ENCODE peak calls at places on chromosomes 3 and 15, in ten cellular contexts. One of them, this sample, is unnamed.

GRCh38 chr3:103393395-103394186 is 958.8 kb downstream of the ZPLD1 start:
- DNase-seq in G401: no peak
- DNase-seq in NCI-H2081: no peak
- DNase-seq in left cardiac atrium: no peak
- DNase-seq in stimulated activated effector memory CD8-positive, alpha-beta T cell treated with anti-CD3 and anti-CD28 coated beads, Interleukin-12 subunit alpha, Interleukin-12 subunit beta, amount 100 ng/mL, for 72 hours: no peak
- DNase-seq in central memory CD4-positive, alpha-beta T cell: no peak
- DNase-seq in spleen: no peak
- DNase-seq in RWPE1: no peak
- DNase-seq in activated T-cell treated with anti-CD3 and anti-CD28 coated beads for 48 hours: no peak
- DNase-seq in AG08396: peak; percentile 5
- DNase-seq in this sample: no peak

GRCh38 chr15:82894971-82895520 is 57.5 kb downstream of the HOMER2 start:
- DNase-seq in G401: no peak
- DNase-seq in NCI-H2081: no peak
- DNase-seq in left cardiac atrium: no peak
- DNase-seq in stimulated activated effector memory CD8-positive, alpha-beta T cell treated with anti-CD3 and anti-CD28 coated beads, Interleukin-12 subunit alpha, Interleukin-12 subunit beta, amount 100 ng/mL, for 72 hours: no peak
- DNase-seq in central memory CD4-positive, alpha-beta T cell: no peak
- DNase-seq in spleen: no peak
- DNase-seq in RWPE1: no peak
- DNase-seq in activated T-cell treated with anti-CD3 and anti-CD28 coated beads for 48 hours: no peak
- DNase-seq in AG08396: peak; percentile 26
- DNase-seq in this sample: no peak

GRCh38 chr3:64214002-64214696 is 11.1 kb downstream of the PRICKLE2 start:
- DNase-seq in G401: no peak
- DNase-seq in NCI-H2081: no peak
- DNase-seq in left cardiac atrium: peak; percentile 84
- DNase-seq in stimulated activated effector memory CD8-positive, alpha-beta T cell treated with anti-CD3 and anti-CD28 coated beads, Interleukin-12 subunit alpha, Interleukin-12 subunit beta, amount 100 ng/mL, for 72 hours: no peak
- DNase-seq in central memory CD4-positive, alpha-beta T cell: no peak
- DNase-seq in spleen: no peak
- DNase-seq in RWPE1: peak; percentile 26
- DNase-seq in activated T-cell treated with anti-CD3 and anti-CD28 coated beads for 48 hours: no peak
- DNase-seq in AG08396: peak; percentile 66
- DNase-seq in this sample: peak; percentile 60

GRCh38 chr3:123749716-123750115 is 134.4 kb downstream of the MYLK start:
- DNase-seq in G401: no peak
- DNase-seq in NCI-H2081: no peak
- DNase-seq in left cardiac atrium: no peak
- DNase-seq in stimulated activated effector memory CD8-positive, alpha-beta T cell treated with anti-CD3 and anti-CD28 coated beads, Interleukin-12 subunit alpha, Interleukin-12 subunit beta, amount 100 ng/mL, for 72 hours: no peak
- DNase-seq in central memory CD4-positive, alpha-beta T cell: no peak
- DNase-seq in spleen: no peak
- DNase-seq in RWPE1: no peak
- DNase-seq in activated T-cell treated with anti-CD3 and anti-CD28 coated beads for 48 hours: no peak
- DNase-seq in AG08396: peak; percentile 67
- DNase-seq in this sample: peak; percentile 72

GRCh38 chr3:105260385-105260784 is 106.3 kb upstream of the ALCAM start:
- DNase-seq in G401: no peak
- DNase-seq in NCI-H2081: no peak
- DNase-seq in left cardiac atrium: no peak
- DNase-seq in stimulated activated effector memory CD8-positive, alpha-beta T cell treated with anti-CD3 and anti-CD28 coated beads, Interleukin-12 subunit alpha, Interleukin-12 subunit beta, amount 100 ng/mL, for 72 hours: no peak
- DNase-seq in central memory CD4-positive, alpha-beta T cell: no peak
- DNase-seq in spleen: no peak
- DNase-seq in RWPE1: no peak
- DNase-seq in activated T-cell treated with anti-CD3 and anti-CD28 coated beads for 48 hours: no peak
- DNase-seq in AG08396: no peak
- DNase-seq in this sample: no peak

GRCh38 chr3:150763841-150764483 is 993 bp upstream of the SIAH2 start:
- DNase-seq in G401: peak; percentile 70
- DNase-seq in NCI-H2081: peak; percentile 86
- DNase-seq in left cardiac atrium: peak; percentile 76
- DNase-seq in stimulated activated effector memory CD8-positive, alpha-beta T cell treated with anti-CD3 and anti-CD28 coated beads, Interleukin-12 subunit alpha, Interleukin-12 subunit beta, amount 100 ng/mL, for 72 hours: no peak
- DNase-seq in central memory CD4-positive, alpha-beta T cell: no peak
- DNase-seq in spleen: peak; percentile 93
- DNase-seq in RWPE1: peak; percentile 55
- DNase-seq in activated T-cell treated with anti-CD3 and anti-CD28 coated beads for 48 hours: no peak
- DNase-seq in AG08396: peak; percentile 78
- DNase-seq in this sample: peak; percentile 39

GRCh38 chr3:183907911-183908331 is 23.2 kb upstream of the PARL start:
- DNase-seq in G401: no peak
- DNase-seq in NCI-H2081: no peak
- DNase-seq in left cardiac atrium: no peak
- DNase-seq in stimulated activated effector memory CD8-positive, alpha-beta T cell treated with anti-CD3 and anti-CD28 coated beads, Interleukin-12 subunit alpha, Interleukin-12 subunit beta, amount 100 ng/mL, for 72 hours: no peak
- DNase-seq in central memory CD4-positive, alpha-beta T cell: no peak
- DNase-seq in spleen: no peak
- DNase-seq in RWPE1: no peak
- DNase-seq in activated T-cell treated with anti-CD3 and anti-CD28 coated beads for 48 hours: no peak
- DNase-seq in AG08396: no peak
- DNase-seq in this sample: no peak

GRCh38 chr15:52042051-52042851 is 23.2 kb downstream of the MAPK6 start:
- DNase-seq in G401: no peak
- DNase-seq in NCI-H2081: no peak
- DNase-seq in left cardiac atrium: no peak
- DNase-seq in stimulated activated effector memory CD8-positive, alpha-beta T cell treated with anti-CD3 and anti-CD28 coated beads, Interleukin-12 subunit alpha, Interleukin-12 subunit beta, amount 100 ng/mL, for 72 hours: no peak
- DNase-seq in central memory CD4-positive, alpha-beta T cell: no peak
- DNase-seq in spleen: no peak
- DNase-seq in RWPE1: no peak
- DNase-seq in activated T-cell treated with anti-CD3 and anti-CD28 coated beads for 48 hours: no peak
- DNase-seq in AG08396: no peak
- DNase-seq in this sample: peak; percentile 50

GRCh38 chr15:37397266-37398022 is 297.1 kb upstream of the MEIS2 start:
- DNase-seq in G401: no peak
- DNase-seq in NCI-H2081: no peak
- DNase-seq in left cardiac atrium: no peak
- DNase-seq in stimulated activated effector memory CD8-positive, alpha-beta T cell treated with anti-CD3 and anti-CD28 coated beads, Interleukin-12 subunit alpha, Interleukin-12 subunit beta, amount 100 ng/mL, for 72 hours: no peak
- DNase-seq in central memory CD4-positive, alpha-beta T cell: no peak
- DNase-seq in spleen: no peak
- DNase-seq in RWPE1: no peak
- DNase-seq in activated T-cell treated with anti-CD3 and anti-CD28 coated beads for 48 hours: no peak
- DNase-seq in AG08396: no peak
- DNase-seq in this sample: no peak

GRCh38 chr15:31605467-31605931 is 278.9 kb downstream of the KLF13 start:
- DNase-seq in G401: peak; percentile 38
- DNase-seq in NCI-H2081: no peak
- DNase-seq in left cardiac atrium: no peak
- DNase-seq in stimulated activated effector memory CD8-positive, alpha-beta T cell treated with anti-CD3 and anti-CD28 coated beads, Interleukin-12 subunit alpha, Interleukin-12 subunit beta, amount 100 ng/mL, for 72 hours: no peak
- DNase-seq in central memory CD4-positive, alpha-beta T cell: no peak
- DNase-seq in spleen: no peak
- DNase-seq in RWPE1: peak; percentile 20
- DNase-seq in activated T-cell treated with anti-CD3 and anti-CD28 coated beads for 48 hours: no peak
- DNase-seq in AG08396: peak; percentile 56
- DNase-seq in this sample: peak; percentile 36

GRCh38 chr15:50302581-50302980 is 37.1 kb upstream of the HDC start:
- DNase-seq in G401: no peak
- DNase-seq in NCI-H2081: no peak
- DNase-seq in left cardiac atrium: no peak
- DNase-seq in stimulated activated effector memory CD8-positive, alpha-beta T cell treated with anti-CD3 and anti-CD28 coated beads, Interleukin-12 subunit alpha, Interleukin-12 subunit beta, amount 100 ng/mL, for 72 hours: no peak
- DNase-seq in central memory CD4-positive, alpha-beta T cell: no peak
- DNase-seq in spleen: no peak
- DNase-seq in RWPE1: no peak
- DNase-seq in activated T-cell treated with anti-CD3 and anti-CD28 coated beads for 48 hours: no peak
- DNase-seq in AG08396: no peak
- DNase-seq in this sample: no peak

GRCh38 chr15:87577336-87577735 is 679.2 kb downstream of the NTRK3 start:
- DNase-seq in G401: no peak
- DNase-seq in NCI-H2081: no peak
- DNase-seq in left cardiac atrium: no peak
- DNase-seq in stimulated activated effector memory CD8-positive, alpha-beta T cell treated with anti-CD3 and anti-CD28 coated beads, Interleukin-12 subunit alpha, Interleukin-12 subunit beta, amount 100 ng/mL, for 72 hours: no peak
- DNase-seq in central memory CD4-positive, alpha-beta T cell: no peak
- DNase-seq in spleen: no peak
- DNase-seq in RWPE1: no peak
- DNase-seq in activated T-cell treated with anti-CD3 and anti-CD28 coated beads for 48 hours: no peak
- DNase-seq in AG08396: no peak
- DNase-seq in this sample: no peak

GRCh38 chr3:47163023-47163989 is 607 bp downstream of the SETD2 start:
- DNase-seq in G401: peak; percentile 31
- DNase-seq in NCI-H2081: peak; percentile 5
- DNase-seq in left cardiac atrium: peak; percentile 55
- DNase-seq in stimulated activated effector memory CD8-positive, alpha-beta T cell treated with anti-CD3 and anti-CD28 coated beads, Interleukin-12 subunit alpha, Interleukin-12 subunit beta, amount 100 ng/mL, for 72 hours: peak; percentile 86
- DNase-seq in central memory CD4-positive, alpha-beta T cell: peak; percentile 60
- DNase-seq in spleen: peak; percentile 91
- DNase-seq in RWPE1: no peak
- DNase-seq in activated T-cell treated with anti-CD3 and anti-CD28 coated beads for 48 hours: peak; percentile 52
- DNase-seq in AG08396: peak; percentile 65
- DNase-seq in this sample: peak; percentile 27

GRCh38 chr15:71435552-71435951 is 320.3 kb downstream of the THSD4 start:
- DNase-seq in G401: no peak
- DNase-seq in NCI-H2081: no peak
- DNase-seq in left cardiac atrium: no peak
- DNase-seq in stimulated activated effector memory CD8-positive, alpha-beta T cell treated with anti-CD3 and anti-CD28 coated beads, Interleukin-12 subunit alpha, Interleukin-12 subunit beta, amount 100 ng/mL, for 72 hours: no peak
- DNase-seq in central memory CD4-positive, alpha-beta T cell: no peak
- DNase-seq in spleen: no peak
- DNase-seq in RWPE1: no peak
- DNase-seq in activated T-cell treated with anti-CD3 and anti-CD28 coated beads for 48 hours: no peak
- DNase-seq in AG08396: no peak
- DNase-seq in this sample: no peak

GRCh38 chr3:69086133-69086722 is 1.5 kb downstream of the ARL6IP5 start:
- DNase-seq in G401: peak; percentile 77
- DNase-seq in NCI-H2081: peak; percentile 54
- DNase-seq in left cardiac atrium: peak; percentile 92
- DNase-seq in stimulated activated effector memory CD8-positive, alpha-beta T cell treated with anti-CD3 and anti-CD28 coated beads, Interleukin-12 subunit alpha, Interleukin-12 subunit beta, amount 100 ng/mL, for 72 hours: peak; percentile 85
- DNase-seq in central memory CD4-positive, alpha-beta T cell: peak; percentile 39
- DNase-seq in spleen: peak; percentile 86
- DNase-seq in RWPE1: peak; percentile 72
- DNase-seq in activated T-cell treated with anti-CD3 and anti-CD28 coated beads for 48 hours: peak; percentile 76
- DNase-seq in AG08396: peak; percentile 54
- DNase-seq in this sample: peak; percentile 93

GRCh38 chr3:139533781-139534443 is 5.6 kb downstream of the RBP1 start:
- DNase-seq in G401: peak; percentile 69
- DNase-seq in NCI-H2081: peak; percentile 95
- DNase-seq in left cardiac atrium: peak; percentile 53
- DNase-seq in stimulated activated effector memory CD8-positive, alpha-beta T cell treated with anti-CD3 and anti-CD28 coated beads, Interleukin-12 subunit alpha, Interleukin-12 subunit beta, amount 100 ng/mL, for 72 hours: no peak
- DNase-seq in central memory CD4-positive, alpha-beta T cell: no peak
- DNase-seq in spleen: no peak
- DNase-seq in RWPE1: peak; percentile 41
- DNase-seq in activated T-cell treated with anti-CD3 and anti-CD28 coated beads for 48 hours: no peak
- DNase-seq in AG08396: no peak
- DNase-seq in this sample: peak; percentile 17

GRCh38 chr3:71414189-71414924 is 169.2 kb downstream of the FOXP1 start:
- DNase-seq in G401: no peak
- DNase-seq in NCI-H2081: no peak
- DNase-seq in left cardiac atrium: no peak
- DNase-seq in stimulated activated effector memory CD8-positive, alpha-beta T cell treated with anti-CD3 and anti-CD28 coated beads, Interleukin-12 subunit alpha, Interleukin-12 subunit beta, amount 100 ng/mL, for 72 hours: no peak
- DNase-seq in central memory CD4-positive, alpha-beta T cell: no peak
- DNase-seq in spleen: no peak
- DNase-seq in RWPE1: no peak
- DNase-seq in activated T-cell treated with anti-CD3 and anti-CD28 coated beads for 48 hours: no peak
- DNase-seq in AG08396: no peak
- DNase-seq in this sample: peak; percentile 51

GRCh38 chr3:46700772-46701171 is 420 bp upstream of the TMIE start:
- DNase-seq in G401: peak; percentile 83
- DNase-seq in NCI-H2081: peak; percentile 50
- DNase-seq in left cardiac atrium: no peak
- DNase-seq in stimulated activated effector memory CD8-positive, alpha-beta T cell treated with anti-CD3 and anti-CD28 coated beads, Interleukin-12 subunit alpha, Interleukin-12 subunit beta, amount 100 ng/mL, for 72 hours: no peak
- DNase-seq in central memory CD4-positive, alpha-beta T cell: no peak
- DNase-seq in spleen: no peak
- DNase-seq in RWPE1: no peak
- DNase-seq in activated T-cell treated with anti-CD3 and anti-CD28 coated beads for 48 hours: no peak
- DNase-seq in AG08396: peak; percentile 43
- DNase-seq in this sample: no peak

GRCh38 chr15:42094512-42094963 is at the start of gene PLA2G4D:
- DNase-seq in G401: no peak
- DNase-seq in NCI-H2081: peak; percentile 84
- DNase-seq in left cardiac atrium: no peak
- DNase-seq in stimulated activated effector memory CD8-positive, alpha-beta T cell treated with anti-CD3 and anti-CD28 coated beads, Interleukin-12 subunit alpha, Interleukin-12 subunit beta, amount 100 ng/mL, for 72 hours: peak; percentile 30
- DNase-seq in central memory CD4-positive, alpha-beta T cell: no peak
- DNase-seq in spleen: no peak
- DNase-seq in RWPE1: no peak
- DNase-seq in activated T-cell treated with anti-CD3 and anti-CD28 coated beads for 48 hours: no peak
- DNase-seq in AG08396: no peak
- DNase-seq in this sample: peak; percentile 38

GRCh38 chr3:25428003-25428861 is at the start of gene RARB:
- DNase-seq in G401: peak; percentile 56
- DNase-seq in NCI-H2081: peak; percentile 77
- DNase-seq in left cardiac atrium: peak; percentile 68
- DNase-seq in stimulated activated effector memory CD8-positive, alpha-beta T cell treated with anti-CD3 and anti-CD28 coated beads, Interleukin-12 subunit alpha, Interleukin-12 subunit beta, amount 100 ng/mL, for 72 hours: no peak
- DNase-seq in central memory CD4-positive, alpha-beta T cell: no peak
- DNase-seq in spleen: no peak
- DNase-seq in RWPE1: peak; percentile 27
- DNase-seq in activated T-cell treated with anti-CD3 and anti-CD28 coated beads for 48 hours: no peak
- DNase-seq in AG08396: peak; percentile 77
- DNase-seq in this sample: peak; percentile 65